ENCODE peak calls at places on chromosomes 5 and 9, in ten cellular contexts. X, H, S, I, N, G, M, Y, Z and U are unnamed samples.

GRCh38 chr5:132209131-132209530 is 18.5 kb downstream of the P4HA2 start:
- DNase-seq in Z (no peak), N (peak; percentile 19), G (no peak), M (no peak), I (no peak), S (peak; percentile 26), X (no peak), H (no peak), Y (peak; percentile 70), U (no peak)

GRCh38 chr5:111530298-111530740 is 18.0 kb upstream of the STARD4 start:
- DNase-seq in N (peak; percentile 98), Z (peak; percentile 81), X (no peak), M (no peak), Y (peak; percentile 99), H (peak; percentile 76), G (no peak), I (peak; percentile 87), S (peak; percentile 91), U (peak; percentile 66)

GRCh38 chr9:137019891-137020683 is 8.0 kb downstream of the ABCA2 start:
- DNase-seq in H (no peak), N (no peak), X (no peak), Z (no peak), I (no peak), Y (no peak), S (no peak), M (no peak), G (no peak), U (no peak)

GRCh38 chr9:121972501-121972981 is 120.6 kb downstream of the TTLL11 start:
- DNase-seq in Y (peak; percentile 52), H (peak; percentile 68), N (peak; percentile 69), S (no peak), G (no peak), I (peak; percentile 91), X (no peak), Z (no peak), M (peak; percentile 71), U (no peak)

GRCh38 chr5:158676642-158677489 is 422.9 kb downstream of the EBF1 start:
- DNase-seq in M (no peak), G (no peak), H (peak; percentile 21), X (no peak), S (no peak), Z (no peak), I (no peak), Y (no peak), N (no peak), U (no peak)

GRCh38 chr9:132986586-132986985 is 8.1 kb downstream of the GFI1B start:
- DNase-seq in M (no peak), S (no peak), N (no peak), H (no peak), G (no peak), Z (no peak), Y (no peak), I (no peak), X (no peak), U (no peak)

GRCh38 chr9:100098241-100098886 is 436 bp downstream of the ERP44 start:
- DNase-seq in S (peak; percentile 75), Z (no peak), N (peak; percentile 44), X (peak; percentile 41), M (peak; percentile 49), Y (peak; percentile 52), I (no peak), H (peak; percentile 72), G (peak; percentile 39), U (peak; percentile 17)

GRCh38 chr9:70868044-70868443 is 253.4 kb downstream of the TRPM3 start:
- DNase-seq in M (no peak), Y (no peak), I (no peak), G (no peak), H (no peak), Z (no peak), N (no peak), S (no peak), X (no peak), U (no peak)

GRCh38 chr9:127567119-127567897 is 44.8 kb upstream of the STXBP1 start:
- DNase-seq in Y (no peak), I (peak; percentile 92), Z (no peak), X (no peak), H (no peak), G (no peak), S (no peak), M (peak; percentile 74), N (no peak), U (no peak)

GRCh38 chr9:69120380-69121154 is 53.5 kb upstream of the TJP2 start:
- DNase-seq in I (peak; percentile 96), N (no peak), Z (no peak), S (no peak), H (peak; percentile 21), X (peak; percentile 86), M (peak; percentile 76), G (peak; percentile 21), Y (no peak), U (peak; percentile 3)

GRCh38 chr9:117643288-117643654 is 60.9 kb upstream of the TLR4 start:
- DNase-seq in M (no peak), Y (no peak), Z (no peak), G (no peak), H (no peak), I (no peak), N (no peak), X (no peak), S (no peak), U (no peak)

GRCh38 chr5:143638654-143639053 is 173.3 kb upstream of the HMHB1 start:
- DNase-seq in Z (no peak), H (no peak), S (no peak), N (no peak), X (no peak), G (no peak), M (no peak), I (no peak), Y (no peak), U (no peak)

GRCh38 chr9:128523199-128523925 is 18.8 kb downstream of the GLE1 start:
- DNase-seq in M (no peak), Y (peak; percentile 62), I (peak; percentile 77), S (no peak), N (peak; percentile 32), H (no peak), Z (no peak), G (peak; percentile 65), X (no peak), U (no peak)

GRCh38 chr9:128361296-128361980 is 9.7 kb upstream of the URM1 start:
- DNase-seq in G (no peak), I (no peak), S (no peak), Y (no peak), Z (no peak), H (no peak), X (no peak), N (no peak), M (no peak), U (no peak)

GRCh38 chr5:133952729-133953567 is 15.5 kb downstream of the C5orf15 start:
- DNase-seq in Y (peak; percentile 97), I (no peak), S (no peak), Z (no peak), N (peak; percentile 95), X (no peak), M (no peak), G (peak; percentile 99), H (no peak), U (no peak)

GRCh38 chr9:133497443-133497842 is 18.5 kb upstream of the SLC2A6 start:
- DNase-seq in X (no peak), G (no peak), M (no peak), Z (no peak), H (no peak), S (no peak), N (no peak), Y (no peak), I (no peak), U (no peak)

GRCh38 chr5:173670791-173671120 is 54.3 kb upstream of the BOD1 start:
- DNase-seq in Y (no peak), S (no peak), I (no peak), G (no peak), X (no peak), M (no peak), H (no peak), Z (no peak), N (no peak), U (no peak)

GRCh38 chr5:82045526-82046267 is 73.9 kb downstream of the ATG10 start:
- DNase-seq in H (no peak), Z (no peak), X (no peak), I (no peak), M (no peak), Y (peak; percentile 60), S (no peak), G (peak; percentile 72), N (peak; percentile 8), U (no peak)

GRCh38 chr5:91079037-91079436 is 304.1 kb downstream of the ARRDC3 start:
- DNase-seq in G (peak; percentile 40), Z (no peak), I (no peak), S (no peak), H (peak; percentile 32), M (no peak), X (no peak), N (no peak), Y (peak; percentile 75), U (no peak)

GRCh38 chr5:129962506-129962905 is 58.2 kb downstream of the CHSY3 start:
- DNase-seq in S (no peak), I (no peak), X (no peak), N (no peak), M (no peak), Z (no peak), Y (no peak), H (no peak), G (no peak), U (no peak)

GRCh38 chr5:139014726-139015125 is 139.6 kb upstream of the LRRTM2 start:
- DNase-seq in Z (no peak), X (no peak), H (no peak), M (no peak), Y (peak; percentile 94), G (peak; percentile 84), S (no peak), I (no peak), N (peak; percentile 89), U (no peak)

GRCh38 chr9:136567651-136568287 is 21.9 kb upstream of the NOTCH1 start:
- DNase-seq in Y (peak; percentile 80), M (peak; percentile 92), S (no peak), H (no peak), Z (no peak), N (peak; percentile 81), G (peak; percentile 77), X (no peak), I (peak; percentile 94), U (no peak)

GRCh38 chr9:14031015-14031414 is 282.9 kb downstream of the NFIB start:
- DNase-seq in M (no peak), H (no peak), N (peak; percentile 76), Y (peak; percentile 86), X (peak; percentile 27), G (peak; percentile 93), I (no peak), S (no peak), Z (no peak), U (no peak)

GRCh38 chr5:122067330-122067885 is 10.7 kb downstream of the LOX start:
- DNase-seq in X (no peak), N (no peak), H (no peak), M (no peak), G (no peak), Z (no peak), I (no peak), S (no peak), Y (no peak), U (no peak)

GRCh38 chr5:179113143-179113530 is 53.0 kb downstream of the ZNF354C start:
- DNase-seq in I (peak; percentile 21), N (no peak), H (no peak), M (no peak), Y (no peak), G (no peak), Z (no peak), X (no peak), S (no peak), U (no peak)

GRCh38 chr9:75891277-75892167 is 1.0 kb downstream of the PCSK5 start:
- DNase-seq in S (no peak), Z (peak; percentile 34), N (peak; percentile 54), G (peak; percentile 59), X (no peak), I (peak; percentile 79), Y (no peak), M (no peak), H (no peak), U (peak; percentile 48)

GRCh38 chr5:169742773-169743296 is 105.8 kb downstream of the DOCK2 start:
- DNase-seq in H (no peak), M (no peak), Z (no peak), N (peak; percentile 75), S (no peak), G (peak; percentile 84), Y (peak; percentile 80), I (no peak), X (no peak), U (no peak)

GRCh38 chr5:4182144-4182543 is 586.5 kb downstream of the IRX1 start:
- DNase-seq in M (no peak), Y (no peak), X (no peak), S (no peak), N (no peak), I (no peak), H (no peak), Z (no peak), G (no peak), U (no peak)